ENCODE peak calls at places on chromosomes 12 and 14, in four cellular contexts. P is cardiac fibroblast; O is CD4-positive, alpha-beta T cell; F is glutamatergic neuron. L is an unnamed sample.

GRCh38 chr12:47739297-47739696 is 14.0 kb upstream of the ENDOU start:
- DNase-seq in P (no peak), O (no peak), F (no peak), L (no peak)

GRCh38 chr12:131643581-131644452 is 67.1 kb upstream of the SFSWAP start:
- DNase-seq in P (no peak), O (no peak), F (no peak), L (no peak)

GRCh38 chr12:19819231-19819630 is 379.9 kb downstream of the AEBP2 start:
- DNase-seq in P (peak), O (no peak), F (no peak), L (no peak)

GRCh38 chr12:46831335-46832083 is 5.7 kb upstream of the SLC38A4 start:
- DNase-seq in P (peak), O (no peak), F (peak), L (no peak)

GRCh38 chr14:70905316-70905715 is 1.9 kb upstream of the PCNX1 start:
- DNase-seq in P (peak), O (no peak), F (no peak), L (no peak)

GRCh38 chr12:9642606-9643270 is 26.8 kb upstream of the CLEC2D start:
- DNase-seq in P (no peak), O (no peak), F (no peak), L (no peak)

GRCh38 chr14:23138173-23138535 is 19.1 kb upstream of the CEBPE start:
- DNase-seq in P (no peak), O (no peak), F (no peak), L (no peak)

GRCh38 chr12:109720152-109720855 is 6.7 kb downstream of the FAM222A start:
- DNase-seq in P (no peak), O (no peak), F (peak), L (no peak)

GRCh38 chr12:119491814-119492213 is 101.8 kb upstream of the TMEM233 start:
- DNase-seq in P (no peak), O (no peak), F (no peak), L (no peak)

GRCh38 chr12:6775185-6775770 is 3.0 kb downstream of the LAG3 start:
- DNase-seq in P (no peak), O (no peak), F (no peak), L (no peak)

GRCh38 chr12:107435072-107435471 is 250.5 kb upstream of the PWP1 start:
- DNase-seq in P (no peak), O (no peak), F (no peak), L (no peak)

GRCh38 chr14:32998433-32998832 is 59.8 kb downstream of the NPAS3 start:
- DNase-seq in P (peak), O (no peak), F (no peak), L (no peak)

GRCh38 chr14:90575781-90576180 is 179.0 kb downstream of the CALM1 start:
- DNase-seq in P (no peak), O (no peak), F (no peak), L (no peak)

GRCh38 chr12:3371018-3371417 is 120.0 kb upstream of the PRMT8 start:
- DNase-seq in P (no peak), O (no peak), F (no peak), L (no peak)

GRCh38 chr12:81722004-81722403 is 37.1 kb downstream of the PPFIA2 start:
- DNase-seq in P (no peak), O (no peak), F (no peak), L (no peak)

DNA sequence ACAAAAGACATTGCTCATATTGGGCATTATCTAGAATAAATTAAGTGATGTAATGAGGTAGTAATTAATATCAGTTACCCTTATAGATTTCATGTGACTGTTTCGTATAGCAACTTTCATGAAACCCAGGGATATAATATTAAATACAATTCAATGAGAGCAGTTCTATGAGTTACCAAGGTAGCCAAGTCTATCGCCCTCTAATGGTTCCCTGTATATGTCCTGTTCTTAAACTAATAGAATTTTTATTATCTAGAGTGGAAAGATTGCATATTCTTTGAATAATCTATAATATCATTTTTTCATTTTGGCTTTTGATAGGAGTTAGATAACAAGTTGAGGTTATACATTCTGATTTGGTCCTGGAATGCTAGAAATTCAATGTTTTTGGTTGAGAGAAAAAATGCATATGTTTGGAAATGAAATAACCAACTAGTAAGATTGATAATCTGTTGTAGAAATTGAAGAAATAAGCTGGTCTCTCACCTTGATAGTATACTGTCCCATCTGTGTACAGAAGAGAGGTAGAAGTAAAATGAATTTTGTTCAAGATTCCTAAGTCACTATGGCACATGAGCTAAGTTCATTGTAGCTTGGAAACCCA is 59.7 kb downstream of the SCFD1 start:
- DNase-seq in P (peak), O (no peak), F (no peak), L (no peak)
- TF ChIP-seq CTCF in P (peak), O (no peak), F (peak), L (peak)

GRCh38 chr14:42110167-42110566 is 503.5 kb downstream of the LRFN5 start:
- DNase-seq in P (peak), O (no peak), F (no peak), L (peak)
- TF ChIP-seq CTCF in P (peak), O (no peak), F (peak), L (peak)

DNA sequence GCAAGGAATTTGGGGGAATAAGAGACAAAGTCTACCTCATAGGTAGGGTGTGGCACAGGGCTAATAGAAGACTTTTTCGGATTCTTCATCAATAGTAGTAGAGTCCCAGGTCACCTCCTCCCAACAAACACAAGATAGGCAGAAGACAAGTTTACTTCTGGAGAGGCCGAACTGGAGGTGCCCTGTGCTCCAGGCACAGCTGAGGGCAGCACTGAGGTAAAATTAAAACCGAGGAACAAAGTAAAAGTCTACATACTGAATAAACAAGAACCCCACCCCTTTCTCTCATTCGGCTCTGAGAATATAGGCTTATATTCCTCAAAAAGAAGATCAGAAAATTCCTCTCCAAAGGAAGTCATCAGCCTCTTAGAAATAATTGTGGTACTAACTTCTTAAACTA is 161.6 kb downstream of the SEC23A start:
- DNase-seq in P (no peak), O (no peak), F (no peak), L (no peak)
- TF ChIP-seq CTCF in P (no peak), O (no peak), F (no peak), L (no peak)

GRCh38 chr14:64792871-64793560 is 86.7 kb downstream of the SPTB start:
- DNase-seq in P (no peak), O (no peak), F (no peak), L (no peak)
- TF ChIP-seq CTCF in P (no peak), O (no peak), F (no peak), L (no peak)

L was measured in GM10248.